ENCODE peak calls at places on chromosomes 16 and 17, in six cellular contexts. H is esophagus squamous epithelium; Y is right lobe of liver; T is SJSA1; R is psoas muscle; Z is naive thymus-derived CD4-positive, alpha-beta T cell. Q is an unnamed sample. For H3K4me1, the result is how much of the 10 kb centered on the place peaks cover.

GRCh38 chr16:50862818-50863672 is 121.2 kb downstream of the CYLD start:
- DNase-seq in R (no peak), H (no peak), Y (no peak), T (no peak), Z (no peak), Q (no peak)

GRCh38 chr17:48307222-48307621 is 122.8 kb downstream of the SKAP1 start:
- DNase-seq in T (no peak), Z (no peak), Y (no peak), R (no peak), H (no peak), Q (no peak)

GRCh38 chr17:17994271-17994670 is 21.6 kb downstream of the DRC3 start:
- DNase-seq in R (no peak), Z (no peak), Y (no peak), T (no peak), H (no peak), Q (no peak)

GRCh38 chr17:9148908-9149536 is 127.7 kb downstream of the NTN1 start:
- DNase-seq in H (no peak), T (no peak), R (no peak), Y (no peak), Z (no peak), Q (no peak)

GRCh38 chr16:15607700-15608396 is 35.1 kb downstream of the MARF1 start:
- DNase-seq in Z (no peak), T (peak), H (no peak), R (peak), Y (peak), Q (no peak)

GRCh38 chr17:10120749-10121148 is 77.7 kb downstream of the GAS7 start:
- DNase-seq in T (no peak), H (no peak), Z (no peak), Y (no peak), R (no peak), Q (peak)

GRCh38 chr16:86980644-86981043 is 336.5 kb downstream of the C16orf95 start:
- DNase-seq in T (no peak), Z (no peak), R (no peak), H (no peak), Y (no peak), Q (peak)

GRCh38 chr17:79987890-79988162 is 47.8 kb downstream of the TBC1D16 start:
- DNase-seq in Y (no peak), H (no peak), R (no peak), T (no peak), Z (no peak), Q (no peak)

GRCh38 chr17:76481091-76481655 is 13.8 kb downstream of the AANAT start:
- DNase-seq in Z (no peak), R (no peak), Y (no peak), H (no peak), T (no peak), Q (no peak)

GRCh38 chr17:7217113-7217987 is 2.3 kb downstream of the DLG4 start:
- DNase-seq in T (no peak), R (peak), H (no peak), Y (no peak), Z (no peak), Q (no peak)

GRCh38 chr17:50095626-50096037 is 481 bp downstream of the PDK2 start:
- DNase-seq in T (no peak), Z (no peak), Y (no peak), R (no peak), H (no peak), Q (no peak)

GRCh38 chr17:75842963-75843576 is 1.1 kb downstream of the UNC13D start:
- DNase-seq in Z (no peak), Y (no peak), H (no peak), R (no peak), T (no peak), Q (no peak)

GRCh38 chr16:27464663-27465482 is 62.9 kb downstream of the IL21R start:
- DNase-seq in Z (no peak), Y (no peak), H (no peak), T (no peak), R (no peak), Q (no peak)

GRCh38 chr17:43671075-43671692 is 9.5 kb upstream of the MEOX1 start:
- DNase-seq in R (no peak), H (no peak), T (no peak), Z (no peak), Y (no peak), Q (no peak)

GRCh38 chr17:81253358-81254131 is 14.4 kb downstream of the NDUFAF8 start:
- DNase-seq in Y (no peak), Z (peak), T (peak), H (no peak), R (no peak), Q (no peak)

GRCh38 chr16:728131-728889 is 1.4 kb downstream of the HAGHL start:
- DNase-seq in R (peak), H (no peak), Y (peak), Z (peak), T (peak), Q (no peak)

GRCh38 chr16:88769617-88770458 is 15.2 kb downstream of the PIEZO1 start:
- DNase-seq in Y (no peak), Z (no peak), R (no peak), H (no peak), T (peak), Q (no peak)

GRCh38 chr17:77649717-77650211 is 308.7 kb upstream of the TNRC6C start:
- DNase-seq in Z (no peak), H (no peak), R (no peak), Y (peak), T (no peak), Q (no peak)

GRCh38 chr16:69812213-69813014 is 50.3 kb downstream of the WWP2 start:
- DNase-seq in R (no peak), T (no peak), H (no peak), Z (no peak), Y (no peak), Q (no peak)

GRCh38 chr17:8163978-8164814 is 1.4 kb upstream of the VAMP2 start:
- DNase-seq in Z (peak), R (peak), T (peak), H (no peak), Y (peak), Q (peak)

GRCh38 chr17:16989230-16989952 is 17.5 kb upstream of the TNFRSF13B start:
- DNase-seq in T (no peak), Y (no peak), R (peak), Z (no peak), H (no peak), Q (no peak)

GRCh38 chr17:71430281-71430680 is 690.5 kb upstream of the SOX9 start:
- DNase-seq in Z (no peak), H (no peak), Y (no peak), R (no peak), T (no peak), Q (no peak)

GRCh38 chr16:72198641-72199250 is 26.8 kb upstream of the PMFBP1 start:
- DNase-seq in Y (no peak), Z (no peak), H (no peak), R (no peak), T (no peak), Q (no peak)

GRCh38 chr17:78879679-78880186 is 23.3 kb downstream of the CEP295NL start:
- DNase-seq in Y (peak), H (no peak), T (peak), R (peak), Z (no peak), Q (peak)

GRCh38 chr17:78875738-78876597 is 27.0 kb downstream of the CEP295NL start:
- DNase-seq in Y (no peak), H (no peak), R (no peak), Z (no peak), T (peak), Q (no peak)

GRCh38 chr17:78878871-78879270 is 24.1 kb downstream of the CEP295NL start:
- DNase-seq in Z (no peak), H (no peak), Y (no peak), T (no peak), R (no peak), Q (no peak)

GRCh38 chr17:78875331-78875730 is 27.7 kb downstream of the CEP295NL start:
- DNase-seq in T (no peak), Z (no peak), H (no peak), Y (no peak), R (no peak), Q (no peak)

DNA sequence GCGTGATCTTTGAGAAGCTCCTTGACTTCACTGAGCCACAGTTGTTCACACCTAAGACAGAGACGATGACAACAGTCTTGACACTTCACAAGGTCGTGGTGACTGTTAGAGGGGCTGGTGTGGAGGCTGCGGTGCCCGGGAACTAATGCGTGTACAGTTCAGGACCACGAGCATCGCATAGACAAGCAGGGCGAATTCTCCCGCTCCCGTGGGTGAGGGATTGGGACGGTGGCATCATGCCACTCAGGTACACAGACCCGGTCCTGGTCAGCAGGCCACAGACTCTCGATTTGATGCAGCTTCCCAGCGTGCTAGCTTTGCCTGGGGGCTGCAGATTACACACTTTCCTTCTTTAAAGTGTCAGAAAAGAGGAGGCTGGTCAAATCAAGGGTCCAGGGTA is 24.7 kb downstream of the CEP295NL start:
- DNase-seq in Y (no peak), H (no peak), T (no peak), Z (no peak), R (no peak), Q (no peak)
- H3K4me1 ChIP-seq in Y (under half), H (under half), T (half or more), Z (under half), R (under half), Q (half or more)

DNA sequence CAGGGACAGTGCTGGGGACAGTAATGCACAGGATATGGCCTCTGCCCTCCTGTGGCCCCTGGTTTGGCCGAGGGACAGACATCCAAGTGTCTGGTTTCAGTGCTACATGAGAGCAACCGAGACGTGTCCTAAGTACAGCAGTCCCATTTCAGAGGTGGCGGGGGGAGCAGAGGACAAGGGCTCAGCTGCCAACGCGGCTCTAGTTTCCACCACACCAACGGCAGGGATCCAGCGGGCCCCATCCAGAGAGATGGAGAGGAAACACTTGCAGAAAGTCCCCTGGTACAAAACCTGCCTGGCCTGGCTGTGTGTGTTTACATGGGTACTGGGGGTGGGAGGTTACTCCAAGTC is 125.8 kb upstream of the SMURF2 start:
- DNase-seq in Z (no peak), H (no peak), R (peak), Y (peak), T (no peak), Q (peak)
- H3K4me3 ChIP-seq in Z (no peak), H (no peak), R (no peak), Y (no peak), T (no peak), Q (no peak)

GRCh38 chr17:41264599-41264998 is 579 bp upstream of the KRTAP9-6 start:
- DNase-seq in R (no peak), Z (no peak), T (peak), H (no peak), Y (no peak), Q (no peak)
- H3K4me1 ChIP-seq in R (under half), Z (under half), T (under half), H (under half), Y (under half), Q (under half)

GRCh38 chr16:2866422-2866821 is 8.5 kb upstream of the PRSS22 start:
- DNase-seq in R (no peak), Y (no peak), H (no peak), Z (no peak), T (no peak), Q (no peak)

GRCh38 chr16:2871926-2872325 is 11.1 kb upstream of the FLYWCH2 start:
- DNase-seq in Z (no peak), H (no peak), T (no peak), Y (no peak), R (peak), Q (no peak)

GRCh38 chr16:2869502-2870064 is 11.6 kb upstream of the PRSS22 start:
- DNase-seq in Z (no peak), Y (no peak), H (no peak), T (no peak), R (no peak), Q (no peak)

GRCh38 chr16:2867987-2868789 is 10.2 kb upstream of the PRSS22 start:
- DNase-seq in T (peak), R (peak), Y (peak), H (peak), Z (peak), Q (peak)

GRCh38 chr16:2867661-2867986 is 9.7 kb upstream of the PRSS22 start:
- DNase-seq in R (no peak), Z (no peak), Y (no peak), H (no peak), T (no peak), Q (no peak)
- H3K4me3 ChIP-seq in R (peak), Z (peak), Y (peak), H (peak), T (peak), Q (peak)

GRCh38 chr16:84196727-84197486 is 6.0 kb downstream of the ADAD2 start:
- DNase-seq in T (no peak), Y (no peak), R (no peak), Z (no peak), H (no peak), Q (no peak)
- H3K4me1 ChIP-seq in T (under half), Y (under half), R (under half), Z (under half), H (under half), Q (under half)

GRCh38 chr16:31354394-31355291 is at the start of gene ITGAX:
- DNase-seq in Z (no peak), T (no peak), Y (peak), H (no peak), R (peak), Q (no peak)
- H3K4me3 ChIP-seq in Z (no peak), T (no peak), Y (no peak), H (no peak), R (no peak), Q (no peak)

GRCh38 chr17:45073414-45074070 is 12.4 kb downstream of the NMT1 start:
- DNase-seq in H (no peak), Z (no peak), T (no peak), Y (no peak), R (no peak), Q (no peak)

GRCh38 chr17:45070809-45071208 is 9.7 kb downstream of the NMT1 start:
- DNase-seq in R (no peak), T (no peak), Y (no peak), H (no peak), Z (no peak), Q (no peak)

DNA sequence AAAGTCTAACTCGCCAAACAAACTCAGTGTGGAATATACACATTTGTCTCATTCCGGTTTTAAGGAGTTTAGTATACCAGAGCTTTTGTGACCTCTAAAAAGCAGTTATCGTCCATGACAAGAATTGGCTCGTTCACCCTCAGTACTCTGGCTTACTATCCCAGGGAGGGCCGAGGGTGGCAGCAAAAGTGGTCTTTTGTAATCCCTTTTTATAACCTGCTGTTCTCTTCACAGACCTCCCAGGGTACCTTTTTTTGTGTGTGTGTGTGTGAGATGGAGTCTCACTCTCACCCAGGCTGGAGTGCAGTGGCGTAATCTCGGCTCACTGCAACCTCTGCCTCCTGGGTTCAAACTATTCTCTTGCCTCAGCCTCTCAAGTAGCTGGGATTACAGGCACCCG is 8.9 kb downstream of the NMT1 start:
- DNase-seq in R (no peak), Y (no peak), T (no peak), Z (no peak), H (no peak), Q (no peak)
- H3K4me1 ChIP-seq in R (under half), Y (under half), T (under half), Z (under half), H (under half), Q (under half)

GRCh38 chr16:67030221-67030962 is 1.4 kb downstream of the CBFB start:
- DNase-seq in Z (no peak), R (no peak), Y (peak), T (peak), H (no peak), Q (no peak)

GRCh38 chr16:67036323-67036741 is 7.4 kb downstream of the CBFB start:
- DNase-seq in Y (peak), Z (no peak), R (no peak), T (no peak), H (no peak), Q (no peak)

GRCh38 chr16:67035364-67035763 is 6.4 kb downstream of the CBFB start:
- DNase-seq in Z (no peak), Y (no peak), T (no peak), H (no peak), R (no peak), Q (no peak)

GRCh38 chr16:67039260-67040020 is 10.5 kb downstream of the CBFB start:
- DNase-seq in R (no peak), Z (no peak), Y (no peak), H (no peak), T (no peak), Q (no peak)

GRCh38 chr16:67034478-67034877 is 5.5 kb downstream of the CBFB start:
- DNase-seq in T (no peak), Y (peak), H (no peak), Z (no peak), R (no peak), Q (no peak)
- H3K4me3 ChIP-seq in T (no peak), Y (no peak), H (no peak), Z (no peak), R (no peak), Q (no peak)

DNA sequence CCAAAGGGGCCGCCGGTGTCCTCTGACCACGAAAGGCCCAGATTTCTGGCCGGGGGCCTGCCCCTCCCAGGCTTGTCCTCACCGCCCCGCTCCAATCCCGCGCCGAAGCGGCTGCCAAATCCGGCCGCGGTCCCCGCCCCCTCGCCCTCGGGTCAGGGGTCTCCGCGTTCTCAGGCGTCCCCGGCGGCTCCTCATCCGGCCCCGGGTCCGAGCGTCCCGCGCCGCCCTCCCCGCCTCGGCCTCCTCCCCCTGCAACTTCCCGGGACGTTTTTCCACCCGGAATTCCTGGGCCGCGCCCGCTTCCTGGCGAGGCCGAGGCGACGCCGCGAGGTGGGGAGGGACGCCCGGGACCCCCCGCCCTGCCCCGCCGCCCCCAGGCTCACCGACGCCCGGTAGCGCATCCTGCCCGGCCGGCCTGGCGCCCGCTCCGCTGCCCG is 7.2 kb downstream of the MYO1C start:
- DNase-seq in H (no peak), Z (no peak), R (peak), Y (no peak), T (no peak), Q (peak)
- H3K4me1 ChIP-seq in H (under half), Z (under half), R (under half), Y (under half), T (under half), Q (half or more)

DNA sequence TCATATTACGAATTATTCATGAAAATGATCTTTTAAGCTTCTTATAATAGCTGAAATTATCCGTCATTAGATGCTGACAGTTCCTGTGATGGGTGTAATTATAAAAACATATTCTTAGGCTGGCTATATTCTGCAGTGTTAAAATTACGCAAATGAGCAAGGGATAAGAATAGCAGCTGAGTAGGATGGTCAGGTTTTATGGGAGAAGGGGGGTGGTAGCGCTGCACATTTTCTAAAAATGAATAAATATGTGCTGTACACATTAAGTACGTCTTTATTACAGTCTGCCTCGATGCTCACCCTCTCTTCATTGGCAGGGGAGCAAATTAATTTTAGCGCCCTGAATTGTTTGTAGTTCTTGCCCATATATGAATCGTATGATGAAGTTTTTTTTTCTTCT is 244.2 kb downstream of the SNX29 start:
- DNase-seq in T (no peak), Z (no peak), Y (no peak), H (no peak), R (no peak), Q (no peak)
- H3K4me3 ChIP-seq in T (no peak), Z (no peak), Y (no peak), H (no peak), R (no peak), Q (no peak)

Q was measured in suprapubic skin.